ENCODE peak calls at places on chromosomes 11 and 22, in five cellular contexts. One of them, this sample, is unnamed.

GRCh38 chr11:106619320-106619990 is 398.8 kb downstream of the GUCY1A2 start:
- DNase-seq in fibroblast of lung: no peak
- DNase-seq in CD8-positive, alpha-beta T cell: no peak
- DNase-seq in heart left ventricle: no peak
- DNase-seq in testis: no peak
- DNase-seq in this sample: no peak

GRCh38 chr11:113014731-113015455 is 53.7 kb downstream of the NCAM1 start:
- DNase-seq in testis: no peak
- DNase-seq in CD8-positive, alpha-beta T cell: no peak
- DNase-seq in fibroblast of lung: peak
- DNase-seq in heart left ventricle: peak
- DNase-seq in this sample: peak

GRCh38 chr11:8011981-8012444 is 24.9 kb downstream of the EIF3F start:
- DNase-seq in fibroblast of lung: peak
- DNase-seq in testis: no peak
- DNase-seq in heart left ventricle: no peak
- DNase-seq in CD8-positive, alpha-beta T cell: no peak
- DNase-seq in this sample: no peak

GRCh38 chr11:67418476-67419281 is 3.2 kb downstream of the CARNS1 start:
- DNase-seq in heart left ventricle: peak
- DNase-seq in fibroblast of lung: no peak
- DNase-seq in testis: no peak
- DNase-seq in CD8-positive, alpha-beta T cell: peak
- DNase-seq in this sample: no peak

GRCh38 chr11:96169250-96169649 is 173.7 kb downstream of the MAML2 start:
- DNase-seq in heart left ventricle: no peak
- DNase-seq in CD8-positive, alpha-beta T cell: no peak
- DNase-seq in fibroblast of lung: no peak
- DNase-seq in testis: no peak
- DNase-seq in this sample: no peak

GRCh38 chr11:6319001-6319878 is 1.1 kb downstream of the CAVIN3 start:
- DNase-seq in heart left ventricle: peak
- DNase-seq in fibroblast of lung: peak
- DNase-seq in CD8-positive, alpha-beta T cell: no peak
- DNase-seq in testis: peak
- DNase-seq in this sample: no peak

GRCh38 chr22:25992331-25992730 is 176.9 kb upstream of the SEZ6L start:
- DNase-seq in testis: no peak
- DNase-seq in CD8-positive, alpha-beta T cell: no peak
- DNase-seq in heart left ventricle: no peak
- DNase-seq in fibroblast of lung: no peak
- DNase-seq in this sample: no peak

GRCh38 chr11:42249401-42249800 is 789.9 kb upstream of the LRRC4C start:
- DNase-seq in heart left ventricle: no peak
- DNase-seq in CD8-positive, alpha-beta T cell: no peak
- DNase-seq in fibroblast of lung: no peak
- DNase-seq in testis: no peak
- DNase-seq in this sample: no peak

GRCh38 chr22:45308624-45309421 is 911 bp upstream of the FAM118A start:
- DNase-seq in testis: no peak
- DNase-seq in heart left ventricle: no peak
- DNase-seq in CD8-positive, alpha-beta T cell: peak
- DNase-seq in fibroblast of lung: no peak
- DNase-seq in this sample: peak

GRCh38 chr11:124812876-124813275 is 12.7 kb upstream of the MSANTD2 start:
- DNase-seq in testis: no peak
- DNase-seq in fibroblast of lung: no peak
- DNase-seq in heart left ventricle: no peak
- DNase-seq in CD8-positive, alpha-beta T cell: no peak
- DNase-seq in this sample: no peak

GRCh38 chr22:41561788-41562187 is 978 bp downstream of the CSDC2 start:
- DNase-seq in testis: peak
- DNase-seq in CD8-positive, alpha-beta T cell: no peak
- DNase-seq in fibroblast of lung: no peak
- DNase-seq in heart left ventricle: peak
- DNase-seq in this sample: no peak

GRCh38 chr22:47976219-47976618 is 1213.8 kb downstream of the TBC1D22A start:
- DNase-seq in heart left ventricle: no peak
- DNase-seq in CD8-positive, alpha-beta T cell: no peak
- DNase-seq in testis: no peak
- DNase-seq in fibroblast of lung: no peak
- DNase-seq in this sample: no peak

GRCh38 chr22:32967285-32968101 is 90.7 kb downstream of the SYN3 start:
- DNase-seq in fibroblast of lung: no peak
- DNase-seq in CD8-positive, alpha-beta T cell: no peak
- DNase-seq in testis: no peak
- DNase-seq in heart left ventricle: no peak
- DNase-seq in this sample: no peak

GRCh38 chr11:133697161-133697560 is 148.2 kb downstream of the SPATA19 start:
- DNase-seq in CD8-positive, alpha-beta T cell: no peak
- DNase-seq in testis: no peak
- DNase-seq in fibroblast of lung: no peak
- DNase-seq in heart left ventricle: peak
- DNase-seq in this sample: no peak

GRCh38 chr22:42190274-42190673 is 59.7 kb upstream of the CYP2D6 start:
- DNase-seq in testis: no peak
- DNase-seq in fibroblast of lung: no peak
- DNase-seq in CD8-positive, alpha-beta T cell: no peak
- DNase-seq in heart left ventricle: no peak
- DNase-seq in this sample: no peak

GRCh38 chr11:57668467-57668890 is 565 bp downstream of the ZDHHC5 start:
- DNase-seq in fibroblast of lung: no peak
- DNase-seq in CD8-positive, alpha-beta T cell: no peak
- DNase-seq in testis: no peak
- DNase-seq in heart left ventricle: no peak
- DNase-seq in this sample: peak

GRCh38 chr22:46694423-46695170 is 43.5 kb downstream of the CERK start:
- DNase-seq in fibroblast of lung: no peak
- DNase-seq in CD8-positive, alpha-beta T cell: no peak
- DNase-seq in testis: no peak
- DNase-seq in heart left ventricle: no peak
- DNase-seq in this sample: no peak

GRCh38 chr11:78691215-78691614 is 116.6 kb upstream of the NARS2 start:
- DNase-seq in CD8-positive, alpha-beta T cell: no peak
- DNase-seq in testis: no peak
- DNase-seq in fibroblast of lung: no peak
- DNase-seq in heart left ventricle: no peak
- DNase-seq in this sample: no peak

GRCh38 chr11:2401436-2401984 is 960 bp downstream of the TSSC4 start:
- DNase-seq in CD8-positive, alpha-beta T cell: no peak
- DNase-seq in testis: no peak
- DNase-seq in fibroblast of lung: no peak
- DNase-seq in heart left ventricle: no peak
- DNase-seq in this sample: no peak

GRCh38 chr11:111920908-111921307 is 2.2 kb downstream of the C11orf52 start:
- DNase-seq in fibroblast of lung: no peak
- DNase-seq in testis: no peak
- DNase-seq in heart left ventricle: no peak
- DNase-seq in CD8-positive, alpha-beta T cell: no peak
- DNase-seq in this sample: no peak

GRCh38 chr11:123195182-123196059 is at the start of gene CLMP:
- DNase-seq in heart left ventricle: peak
- DNase-seq in CD8-positive, alpha-beta T cell: no peak
- DNase-seq in testis: peak
- DNase-seq in fibroblast of lung: peak
- DNase-seq in this sample: no peak

GRCh38 chr11:68946416-68947090 is 34.2 kb downstream of the MRGPRD start:
- DNase-seq in testis: no peak
- DNase-seq in heart left ventricle: no peak
- DNase-seq in fibroblast of lung: peak
- DNase-seq in CD8-positive, alpha-beta T cell: no peak
- DNase-seq in this sample: no peak

GRCh38 chr11:72821221-72821919 is 7.2 kb downstream of the ATG16L2 start:
- DNase-seq in heart left ventricle: no peak
- DNase-seq in fibroblast of lung: no peak
- DNase-seq in testis: no peak
- DNase-seq in CD8-positive, alpha-beta T cell: no peak
- DNase-seq in this sample: peak

GRCh38 chr11:27720277-27720830 is 20.1 kb upstream of the BDNF start:
- DNase-seq in heart left ventricle: no peak
- DNase-seq in CD8-positive, alpha-beta T cell: no peak
- DNase-seq in testis: peak
- DNase-seq in fibroblast of lung: peak
- DNase-seq in this sample: peak

DNA sequence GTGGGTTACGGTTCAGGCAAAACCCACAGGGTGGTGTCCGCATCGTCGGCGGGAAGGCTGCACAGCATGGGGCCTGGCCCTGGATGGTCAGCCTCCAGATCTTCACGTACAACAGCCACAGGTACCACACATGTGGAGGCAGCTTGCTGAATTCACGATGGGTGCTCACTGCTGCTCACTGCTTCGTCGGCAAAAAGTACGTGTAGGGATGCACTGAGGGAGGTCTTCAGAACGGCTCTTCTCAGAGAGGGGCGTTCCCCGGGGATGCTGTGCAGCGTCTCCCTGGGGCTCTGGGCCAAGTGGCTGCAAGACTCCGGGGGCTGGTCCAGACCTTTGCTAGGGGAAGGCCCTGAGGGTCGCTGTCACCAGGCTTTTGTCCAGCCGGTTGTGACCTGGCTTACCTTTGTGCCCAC is 1.3 kb downstream of the ACR start:
- DNase-seq in testis: no peak
- DNase-seq in fibroblast of lung: no peak
- DNase-seq in CD8-positive, alpha-beta T cell: no peak
- DNase-seq in heart left ventricle: no peak
- DNase-seq in this sample: no peak
- TF ChIP-seq CTCF in testis: no peak
- TF ChIP-seq CTCF in fibroblast of lung: no peak
- TF ChIP-seq CTCF in CD8-positive, alpha-beta T cell: no peak
- TF ChIP-seq CTCF in heart left ventricle: no peak
- TF ChIP-seq CTCF in this sample: no peak

GRCh38 chr11:9858822-9859221 is 194.9 kb downstream of the SWAP70 start:
- DNase-seq in heart left ventricle: no peak
- DNase-seq in fibroblast of lung: peak
- DNase-seq in CD8-positive, alpha-beta T cell: no peak
- DNase-seq in testis: no peak
- DNase-seq in this sample: no peak

GRCh38 chr11:9858218-9858617 is 194.3 kb downstream of the SWAP70 start:
- DNase-seq in testis: no peak
- DNase-seq in heart left ventricle: no peak
- DNase-seq in fibroblast of lung: peak
- DNase-seq in CD8-positive, alpha-beta T cell: no peak
- DNase-seq in this sample: no peak

GRCh38 chr11:9861860-9862725 is 198.2 kb downstream of the SWAP70 start:
- DNase-seq in heart left ventricle: peak
- DNase-seq in testis: peak
- DNase-seq in CD8-positive, alpha-beta T cell: peak
- DNase-seq in fibroblast of lung: peak
- DNase-seq in this sample: peak

GRCh38 chr11:9859491-9860305 is 195.8 kb downstream of the SWAP70 start:
- DNase-seq in heart left ventricle: no peak
- DNase-seq in testis: no peak
- DNase-seq in fibroblast of lung: peak
- DNase-seq in CD8-positive, alpha-beta T cell: no peak
- DNase-seq in this sample: no peak

GRCh38 chr11:9862981-9863380 is 199.1 kb downstream of the SWAP70 start:
- DNase-seq in heart left ventricle: no peak
- DNase-seq in fibroblast of lung: no peak
- DNase-seq in CD8-positive, alpha-beta T cell: no peak
- DNase-seq in testis: no peak
- DNase-seq in this sample: no peak
- H3K4me3 ChIP-seq in heart left ventricle: no peak
- H3K4me3 ChIP-seq in fibroblast of lung: no peak
- H3K4me3 ChIP-seq in CD8-positive, alpha-beta T cell: no peak
- H3K4me3 ChIP-seq in testis: no peak
- H3K4me3 ChIP-seq in this sample: no peak

DNA sequence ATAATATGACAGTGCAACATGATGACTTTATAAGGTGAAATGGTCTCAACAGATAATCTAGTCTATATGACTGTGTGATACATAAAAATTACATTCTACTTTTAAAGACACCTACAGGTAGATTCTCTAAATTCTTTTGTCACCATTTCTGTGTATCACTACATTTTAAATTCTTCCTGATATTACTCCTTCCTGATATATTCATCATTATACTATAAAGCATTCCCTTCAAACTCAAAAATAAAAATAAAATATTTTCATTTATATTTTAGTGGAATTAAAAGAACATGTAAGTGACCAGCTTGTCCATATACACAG is 1062.3 kb downstream of the DLG2 start:
- DNase-seq in testis: no peak
- DNase-seq in fibroblast of lung: no peak
- DNase-seq in heart left ventricle: no peak
- DNase-seq in CD8-positive, alpha-beta T cell: no peak
- DNase-seq in this sample: no peak
- TF ChIP-seq CTCF in testis: no peak
- TF ChIP-seq CTCF in fibroblast of lung: no peak
- TF ChIP-seq CTCF in heart left ventricle: no peak
- TF ChIP-seq CTCF in CD8-positive, alpha-beta T cell: peak
- TF ChIP-seq CTCF in this sample: no peak

DNA sequence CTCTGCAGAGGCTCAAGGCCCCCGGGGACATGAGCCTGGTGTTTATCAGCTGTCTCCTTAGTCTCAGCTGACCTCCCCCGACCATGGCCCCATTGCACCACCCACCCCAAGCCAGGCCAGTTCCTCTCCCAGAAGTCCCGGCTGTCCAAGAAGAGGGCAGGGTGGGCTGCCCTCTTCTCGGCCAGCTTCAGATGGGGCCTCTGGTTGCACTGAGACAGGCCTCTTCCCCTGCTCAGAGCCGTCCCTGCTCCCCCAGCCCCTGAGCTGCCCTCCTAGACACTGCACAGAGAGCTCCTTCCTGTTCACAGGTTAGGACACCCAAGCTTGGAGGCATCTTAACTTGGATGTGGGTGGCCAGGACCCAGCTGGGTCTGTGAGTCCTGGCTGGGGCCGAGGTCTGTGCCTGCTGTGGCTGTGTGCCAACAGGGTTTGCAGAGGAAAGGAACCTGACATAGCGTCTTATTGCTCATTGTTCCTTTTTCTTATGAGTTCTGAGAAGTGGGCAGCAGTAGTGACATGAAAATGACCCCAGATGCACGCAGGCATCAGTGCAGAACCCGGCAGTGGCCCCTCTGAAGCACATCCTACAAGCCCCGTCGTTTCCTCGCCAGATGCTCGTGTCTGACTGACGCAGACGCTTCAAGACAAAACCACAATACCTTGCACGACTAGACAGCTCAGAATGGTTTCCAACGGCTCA is 5.5 kb downstream of the TRABD start:
- DNase-seq in testis: no peak
- DNase-seq in heart left ventricle: peak
- DNase-seq in fibroblast of lung: no peak
- DNase-seq in CD8-positive, alpha-beta T cell: peak
- DNase-seq in this sample: peak
- H3K4me3 ChIP-seq in testis: no peak
- H3K4me3 ChIP-seq in heart left ventricle: peak
- H3K4me3 ChIP-seq in fibroblast of lung: peak
- H3K4me3 ChIP-seq in CD8-positive, alpha-beta T cell: peak
- H3K4me3 ChIP-seq in this sample: peak

GRCh38 chr11:11229691-11230090 is 123.4 kb downstream of the CSNK2A3 start:
- DNase-seq in heart left ventricle: no peak
- DNase-seq in testis: no peak
- DNase-seq in CD8-positive, alpha-beta T cell: no peak
- DNase-seq in fibroblast of lung: no peak
- DNase-seq in this sample: no peak

GRCh38 chr11:11227686-11228085 is 125.4 kb downstream of the CSNK2A3 start:
- DNase-seq in CD8-positive, alpha-beta T cell: no peak
- DNase-seq in fibroblast of lung: no peak
- DNase-seq in heart left ventricle: no peak
- DNase-seq in testis: no peak
- DNase-seq in this sample: no peak

GRCh38 chr11:11231763-11232162 is 121.3 kb downstream of the CSNK2A3 start:
- DNase-seq in fibroblast of lung: no peak
- DNase-seq in CD8-positive, alpha-beta T cell: no peak
- DNase-seq in heart left ventricle: no peak
- DNase-seq in testis: no peak
- DNase-seq in this sample: no peak

GRCh38 chr11:11230802-11231562 is 122.1 kb downstream of the CSNK2A3 start:
- DNase-seq in heart left ventricle: no peak
- DNase-seq in testis: peak
- DNase-seq in CD8-positive, alpha-beta T cell: peak
- DNase-seq in fibroblast of lung: no peak
- DNase-seq in this sample: peak
- TF ChIP-seq CTCF in heart left ventricle: peak
- TF ChIP-seq CTCF in testis: no peak
- TF ChIP-seq CTCF in CD8-positive, alpha-beta T cell: no peak
- TF ChIP-seq CTCF in fibroblast of lung: peak
- TF ChIP-seq CTCF in this sample: peak

This sample was measured in GM12865.